ENCODE peak calls at places on chromosomes 3 and 15, in eight cellular contexts. L is kidney tubule cell, N is ureter, Q is AG04449, M is H9, H is pulmonary artery endothelial cell, W is HFFc6, E is psoas muscle. S is an unnamed sample.

GRCh38 chr15:89888214-89888804 is 5.5 kb downstream of the AP3S2 start:
- DNase-seq in E (no peak), M (no peak), L (peak; percentile 72), Q (peak; percentile 69), W (peak; percentile 86), N (no peak), H (no peak), S (no peak)

GRCh38 chr15:71471347-71471746 is 339.0 kb upstream of the NR2E3 start:
- DNase-seq in M (no peak), Q (no peak), H (no peak), L (peak; percentile 61), N (peak; percentile 63), E (no peak), W (no peak), S (no peak)

GRCh38 chr3:197750396-197750831 is 731 bp downstream of the FYTTD1 start:
- DNase-seq in H (peak; percentile 20), L (peak; percentile 68), N (peak; percentile 70), W (peak; percentile 71), Q (no peak), M (peak; percentile 55), E (peak; percentile 83), S (no peak)

GRCh38 chr3:136984837-136985236 is 27.1 kb downstream of the IL20RB start:
- DNase-seq in Q (peak; percentile 31), E (no peak), L (no peak), W (peak; percentile 55), M (no peak), N (no peak), H (peak; percentile 13), S (no peak)

GRCh38 chr3:46965151-46965550 is 11.4 kb downstream of the CCDC12 start:
- DNase-seq in Q (no peak), N (no peak), L (no peak), E (no peak), M (no peak), W (no peak), H (no peak), S (no peak)

GRCh38 chr3:128364808-128365360 is 101.8 kb downstream of the DNAJB8 start:
- DNase-seq in W (no peak), M (no peak), Q (no peak), H (no peak), N (no peak), L (no peak), E (peak; percentile 50), S (no peak)

GRCh38 chr3:17686613-17687012 is 55.8 kb downstream of the TBC1D5 start:
- DNase-seq in N (no peak), E (no peak), Q (no peak), M (no peak), W (peak; percentile 5), L (peak; percentile 4), H (no peak), S (no peak)

GRCh38 chr15:55789066-55789660 is 46.2 kb upstream of the PRTG start:
- DNase-seq in M (peak; percentile 68), Q (no peak), W (no peak), E (peak; percentile 53), L (no peak), H (no peak), N (no peak), S (no peak)

GRCh38 chr3:141345951-141346817 is 22.1 kb upstream of the ZBTB38 start:
- DNase-seq in M (no peak), Q (no peak), E (no peak), H (no peak), L (no peak), N (no peak), W (no peak), S (no peak)

GRCh38 chr3:51715231-51716058 is 8.6 kb downstream of the GRM2 start:
- DNase-seq in E (no peak), Q (no peak), M (no peak), H (no peak), W (no peak), N (no peak), L (no peak), S (peak; percentile 52)